ENCODE peak calls at places on chromosomes 7 and 10, in nine cellular contexts. W is CD8-positive, alpha-beta T cell; I is lower lobe of right lung; Q is iPS DF 6.9; B is Peyer's patch; Y is breast epithelium; H is IMR-90; N is hepatocyte; R is CD8-positive, alpha-beta memory T cell. S is an unnamed sample.

GRCh38 chr10:7937315-7937945 is 117.1 kb upstream of the GATA3 start:
- DNase-seq in R (no peak), H (peak; percentile 17), B (no peak), Y (no peak), N (no peak), I (no peak), Q (no peak), W (no peak), S (no peak)

GRCh38 chr10:133127291-133128125 is 32.5 kb upstream of the KNDC1 start:
- DNase-seq in I (peak; percentile 20), H (no peak), R (peak; percentile 22), B (no peak), Y (no peak), Q (no peak), W (no peak), N (no peak), S (peak; percentile 29)

GRCh38 chr10:122463466-122464157 is 2.3 kb downstream of the HTRA1 start:
- DNase-seq in I (no peak), Q (no peak), R (no peak), W (no peak), H (no peak), Y (no peak), B (no peak), N (no peak), S (no peak)

GRCh38 chr10:130226012-130226411 is 89.8 kb downstream of the GLRX3 start:
- DNase-seq in H (no peak), N (no peak), I (no peak), Y (no peak), B (no peak), W (no peak), Q (no peak), R (no peak), S (no peak)

GRCh38 chr10:2714597-2714996 is 352.8 kb upstream of the PFKP start:
- DNase-seq in B (no peak), Q (no peak), N (no peak), R (no peak), I (no peak), H (no peak), W (no peak), Y (no peak), S (no peak)

GRCh38 chr7:104584620-104585019 is 256.2 kb downstream of the LHFPL3 start:
- DNase-seq in N (no peak), I (no peak), B (no peak), W (no peak), Y (no peak), H (no peak), R (no peak), Q (no peak), S (no peak)

GRCh38 chr7:82595176-82595575 is 151.6 kb upstream of the CACNA2D1 start:
- DNase-seq in Q (no peak), H (no peak), I (no peak), Y (no peak), W (no peak), N (no peak), R (no peak), B (no peak), S (no peak)

GRCh38 chr7:1432411-1433082 is 26.7 kb downstream of the MICALL2 start:
- DNase-seq in B (peak; percentile 69), W (peak; percentile 57), N (peak; percentile 83), Q (no peak), R (peak; percentile 74), I (peak; percentile 81), H (peak; percentile 27), Y (no peak), S (peak; percentile 85)

GRCh38 chr10:79072994-79073654 is 4.4 kb downstream of the ZMIZ1 start:
- DNase-seq in I (no peak), Y (no peak), B (no peak), R (no peak), W (no peak), Q (no peak), H (no peak), N (no peak), S (peak; percentile 41)

GRCh38 chr7:36283711-36284130 is 105.9 kb upstream of the ANLN start:
- DNase-seq in W (no peak), Y (no peak), I (peak; percentile 90), N (no peak), R (no peak), B (peak; percentile 82), H (no peak), Q (no peak), S (no peak)

GRCh38 chr7:63073736-63074135 is 924.9 kb upstream of the ZNF722 start:
- DNase-seq in N (no peak), Q (no peak), Y (no peak), H (no peak), W (no peak), R (no peak), I (no peak), B (no peak), S (no peak)

GRCh38 chr7:63073286-63073685 is 925.4 kb upstream of the ZNF722 start:
- DNase-seq in N (no peak), I (no peak), Y (no peak), B (no peak), H (no peak), W (no peak), R (no peak), Q (no peak), S (no peak)

GRCh38 chr7:63071396-63071795 is 927.3 kb upstream of the ZNF722 start:
- DNase-seq in Q (no peak), Y (no peak), W (no peak), R (no peak), B (no peak), I (no peak), H (no peak), N (no peak), S (no peak)

GRCh38 chr7:63071920-63072319 is 926.7 kb upstream of the ZNF722 start:
- DNase-seq in H (no peak), Y (no peak), I (no peak), B (no peak), W (no peak), R (no peak), Q (no peak), N (no peak), S (no peak)

DNA sequence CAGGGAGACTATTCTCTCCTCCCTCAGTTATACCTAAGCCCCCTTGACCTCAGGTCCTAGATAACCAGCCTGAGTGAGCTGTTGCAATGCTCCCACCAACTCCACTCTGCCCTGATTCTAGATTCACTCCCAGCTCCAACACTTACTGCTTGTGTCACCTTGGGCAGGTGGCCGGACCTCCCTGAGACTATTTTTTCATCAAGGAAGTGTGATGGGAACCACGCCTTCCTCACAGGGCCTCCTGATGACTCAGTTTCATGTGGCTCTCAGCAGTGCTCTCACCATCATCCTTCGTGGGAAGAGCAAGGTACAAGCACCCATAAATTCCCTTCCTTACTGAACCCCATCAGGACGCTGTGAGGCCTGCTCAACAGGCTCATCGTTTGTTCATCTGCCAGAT is 925.8 kb upstream of the ZNF722 start:
- DNase-seq in R (no peak), Y (no peak), B (no peak), I (no peak), W (no peak), N (no peak), Q (no peak), H (no peak), S (no peak)
- H3K9me3 ChIP-seq in R (no peaks in the 10 kb centered on the region), Y (peaks cover 73% of the 10 kb centered on the region), B (no peaks in the 10 kb centered on the region), I (peaks cover 13% of the 10 kb centered on the region), W (no peaks in the 10 kb centered on the region), N (no peaks in the 10 kb centered on the region), Q (peaks cover 21% of the 10 kb centered on the region), H (peaks cover 37% of the 10 kb centered on the region), S (no peaks in the 10 kb centered on the region)

GRCh38 chr7:107996072-107996824 is 6.7 kb downstream of the LAMB1 start:
- DNase-seq in I (no peak), H (peak; percentile 71), R (no peak), B (no peak), N (no peak), Y (no peak), W (no peak), Q (no peak), S (no peak)
- H3K4me3 ChIP-seq in I (no peak overlapping the region), H (no peak overlapping the region), R (no peak overlapping the region), B (no peak overlapping the region), N (no peak overlapping the region), Y (peak overlapping the region; percentile 4), W (no peak overlapping the region), Q (no peak overlapping the region), S (no peak overlapping the region)

DNA sequence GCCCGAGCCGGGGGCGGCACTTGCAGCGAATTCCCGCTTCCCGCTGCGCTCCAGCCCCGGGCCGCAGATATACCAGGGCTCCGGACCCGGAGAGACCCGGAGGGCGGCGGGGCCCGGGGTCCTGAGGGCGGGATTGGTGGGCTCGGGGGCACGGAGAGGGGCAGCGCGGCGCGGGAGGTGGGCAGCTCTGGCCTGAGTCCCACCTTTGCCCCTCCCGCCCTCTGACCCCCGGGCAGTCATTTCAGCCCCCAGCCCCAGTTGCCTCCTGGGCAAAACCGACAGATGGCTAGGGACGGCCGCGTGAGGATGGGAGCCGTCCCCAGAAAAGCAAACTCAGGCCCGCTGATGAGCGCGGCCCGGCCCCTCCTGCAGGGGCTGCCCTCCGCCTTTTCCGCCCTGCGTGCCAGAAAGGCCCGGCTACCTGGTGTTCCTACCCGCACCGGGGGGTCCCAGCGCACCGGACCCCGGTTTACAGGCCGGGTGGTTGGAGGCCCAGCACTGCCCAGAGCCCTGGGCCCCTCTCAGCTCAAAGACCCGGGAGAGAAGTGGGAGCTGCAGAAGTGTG is 56.7 kb downstream of the RBM17 start:
- DNase-seq in B (no peak), I (no peak), N (peak; percentile 45), Q (no peak), R (no peak), Y (no peak), W (no peak), H (no peak), S (peak; percentile 34)
- H3K27ac ChIP-seq in B (peak overlapping the region; percentile 82), I (peak overlapping the region; percentile 88), N (no peak overlapping the region), Q (no peak overlapping the region), R (peak overlapping the region; percentile 73), Y (peak overlapping the region; percentile 95), W (peak overlapping the region; percentile 71), H (peak overlapping the region; percentile 93), S (peak overlapping the region; percentile 81)

GRCh38 chr7:157719008-157719682 is 382.3 kb downstream of the DNAJB6 start:
- DNase-seq in N (no peak), Q (no peak), Y (no peak), W (no peak), R (no peak), I (peak; percentile 43), B (no peak), H (no peak), S (no peak)
- H3K9me3 ChIP-seq in N (no peaks in the 10 kb centered on the region), Q (peaks cover 29% of the 10 kb centered on the region), Y (no peaks in the 10 kb centered on the region), W (no peaks in the 10 kb centered on the region), R (no peaks in the 10 kb centered on the region), I (no peaks in the 10 kb centered on the region), B (no peaks in the 10 kb centered on the region), H (peaks cover 62% of the 10 kb centered on the region), S (no peaks in the 10 kb centered on the region)

S was measured in colonic mucosa.